ENCODE peak calls at places on chromosomes 11 and 22, in nine cellular contexts. T is mammary epithelial cell; C is tibial artery; Y is NCI-H524; K is RCC 7860; O is pancreas; W is colonic mucosa; A is activated CD8-positive, alpha-beta memory T cell treated with anti-CD3 and anti-CD28 coated beads, Interleukin-2, amount 50 U/mL, for 4 hours; S is EH. I is an unnamed sample.

GRCh38 chr11:111913997-111914396 is 1.5 kb downstream of the HSPB2 start:
- DNase-seq in T (no peak), C (peak), Y (no peak), K (no peak), O (no peak), W (no peak), A (no peak), S (peak), I (peak)

GRCh38 chr11:114398303-114398920 is 1.9 kb downstream of the C11orf71 start:
- DNase-seq in T (no peak), C (no peak), Y (no peak), K (no peak), O (no peak), W (no peak), A (no peak), S (no peak), I (no peak)

GRCh38 chr22:19655399-19655798 is 58.9 kb upstream of the SEPTIN5 start:
- DNase-seq in T (no peak), C (no peak), Y (no peak), K (no peak), O (no peak), W (no peak), A (no peak), S (no peak), I (no peak)

GRCh38 chr11:1157341-1157644 is 460 bp upstream of the MUC5AC start:
- DNase-seq in T (no peak), C (peak), Y (no peak), K (no peak), O (no peak), W (no peak), A (no peak), S (no peak), I (no peak)

GRCh38 chr11:128525411-128526243 is 61.7 kb downstream of the ETS1 start:
- DNase-seq in T (peak), C (no peak), Y (no peak), K (peak), O (no peak), W (no peak), A (no peak), S (peak), I (no peak)

GRCh38 chr11:86041975-86042378 is 26.9 kb downstream of the PICALM start:
- DNase-seq in T (peak), C (no peak), Y (peak), K (peak), O (no peak), W (peak), A (no peak), S (peak), I (no peak)

GRCh38 chr11:63536669-63537292 is at the start of gene PLAAT4:
- DNase-seq in T (peak), C (peak), Y (no peak), K (no peak), O (peak), W (peak), A (no peak), S (peak), I (peak)

GRCh38 chr22:46728470-46728869 is 9.6 kb downstream of the CERK start:
- DNase-seq in T (no peak), C (no peak), Y (no peak), K (no peak), O (no peak), W (no peak), A (no peak), S (no peak), I (no peak)

GRCh38 chr11:119758291-119758690 is 29.3 kb upstream of the NECTIN1 start:
- DNase-seq in T (no peak), C (no peak), Y (no peak), K (no peak), O (no peak), W (no peak), A (no peak), S (peak), I (no peak)

GRCh38 chr11:80593981-80594380 is 1153.2 kb upstream of the TENM4 start:
- DNase-seq in T (peak), C (no peak), Y (no peak), K (peak), O (no peak), W (peak), A (no peak), S (no peak), I (no peak)

GRCh38 chr11:93329936-93330445 is 551 bp upstream of the DEUP1 start:
- DNase-seq in T (no peak), C (no peak), Y (peak), K (no peak), O (peak), W (peak), A (no peak), S (no peak), I (no peak)

GRCh38 chr11:124402326-124402922 is 3.6 kb upstream of the OR8B3 start:
- DNase-seq in T (peak), C (no peak), Y (peak), K (peak), O (peak), W (peak), A (no peak), S (peak), I (peak)

GRCh38 chr22:38314140-38314991 is 2.9 kb downstream of the CSNK1E start:
- DNase-seq in T (peak), C (peak), Y (peak), K (no peak), O (no peak), W (no peak), A (no peak), S (peak), I (no peak)

GRCh38 chr11:73950869-73951710 is at the start of gene DNAJB13:
- DNase-seq in T (peak), C (no peak), Y (peak), K (peak), O (no peak), W (no peak), A (no peak), S (peak), I (no peak)

GRCh38 chr11:123586568-123586967 is 67.9 kb downstream of the SCN3B start:
- DNase-seq in T (no peak), C (no peak), Y (peak), K (no peak), O (no peak), W (no peak), A (no peak), S (no peak), I (no peak)

GRCh38 chr11:71580057-71581003 is 2.3 kb downstream of the KRTAP5-11 start:
- DNase-seq in T (peak), C (no peak), Y (peak), K (peak), O (no peak), W (peak), A (no peak), S (peak), I (no peak)

GRCh38 chr11:50174189-50174588 is 141.5 kb downstream of the OR4C45 start:
- DNase-seq in T (peak), C (no peak), Y (no peak), K (peak), O (no peak), W (no peak), A (no peak), S (peak), I (no peak)

I was measured in aorta.